ENCODE peak calls at places on chromosome 4, in eight cellular contexts. H is HFF-Myc; X is pancreas; Q is bronchial epithelial cell; Z is CD4-positive, alpha-beta T cell; L is neural crest cell; W is progenitor cell of endocrine pancreas; K is epithelial cell of esophagus. V is an unnamed sample.

GRCh38 chr4:893995-894705 is 38.0 kb downstream of the GAK start:
- DNase-seq in Z (no peak), L (no peak), W (no peak), K (no peak), H (no peak), X (peak), Q (no peak), V (no peak)

GRCh38 chr4:182589100-182589499 is 328.1 kb downstream of the DCTD start:
- DNase-seq in X (no peak), Z (no peak), W (no peak), H (no peak), K (no peak), Q (no peak), L (no peak), V (no peak)

GRCh38 chr4:1900087-1900433 is 28.9 kb downstream of the NSD2 start:
- DNase-seq in L (no peak), W (no peak), Q (no peak), X (no peak), Z (no peak), H (no peak), K (no peak), V (no peak)

GRCh38 chr4:80107374-80107773 is 34.3 kb upstream of the ANTXR2 start:
- DNase-seq in K (no peak), H (no peak), X (no peak), W (no peak), Q (no peak), L (no peak), Z (no peak), V (no peak)

GRCh38 chr4:59412739-59413138 is 1787.4 kb upstream of the ADGRL3 start:
- DNase-seq in W (no peak), K (no peak), Q (no peak), L (no peak), X (no peak), Z (no peak), H (no peak), V (no peak)

GRCh38 chr4:147853706-147854105 is 121.8 kb downstream of the ARHGAP10 start:
- DNase-seq in L (no peak), Z (no peak), Q (no peak), K (no peak), X (no peak), W (no peak), H (peak), V (no peak)

GRCh38 chr4:185011408-185011807 is 6.9 kb upstream of the HELT start:
- DNase-seq in W (peak), K (peak), X (no peak), H (no peak), L (peak), Z (peak), Q (no peak), V (peak)

GRCh38 chr4:162015090-162015489 is 148.7 kb downstream of the FSTL5 start:
- DNase-seq in L (no peak), Q (no peak), W (no peak), H (no peak), Z (no peak), K (peak), X (no peak), V (no peak)

GRCh38 chr4:4663028-4663427 is 121.2 kb upstream of the STX18 start:
- DNase-seq in L (no peak), X (no peak), Z (no peak), K (no peak), W (no peak), Q (no peak), H (no peak), V (no peak)

GRCh38 chr4:48033825-48034413 is 17.3 kb downstream of the NIPAL1 start:
- DNase-seq in X (no peak), W (no peak), Q (peak), Z (peak), K (peak), L (peak), H (no peak), V (peak)

GRCh38 chr4:31620476-31620875 is 900.3 kb downstream of the PCDH7 start:
- DNase-seq in H (no peak), W (no peak), L (no peak), X (no peak), K (peak), Q (peak), Z (no peak), V (no peak)

GRCh38 chr4:163623787-163624186 is 129.3 kb downstream of the TMA16 start:
- DNase-seq in X (no peak), W (no peak), H (no peak), Z (no peak), Q (no peak), L (no peak), K (no peak), V (no peak)

GRCh38 chr4:128847074-128847724 is 37.7 kb downstream of the JADE1 start:
- DNase-seq in L (no peak), Z (no peak), H (no peak), K (peak), W (no peak), X (no peak), Q (peak), V (no peak)

GRCh38 chr4:98722000-98722399 is 63.6 kb upstream of the TSPAN5 start:
- DNase-seq in L (no peak), W (no peak), X (no peak), H (no peak), Q (peak), Z (no peak), K (no peak), V (no peak)

GRCh38 chr4:88792268-88792781 is 94.7 kb upstream of the NAP1L5 start:
- DNase-seq in K (peak), L (no peak), Z (no peak), X (no peak), H (no peak), Q (peak), W (no peak), V (no peak)

GRCh38 chr4:105280338-105280809 is 133.7 kb downstream of the TET2 start:
- DNase-seq in W (no peak), X (no peak), L (no peak), Z (no peak), Q (peak), H (peak), K (peak), V (no peak)

GRCh38 chr4:4595252-4595651 is 53.4 kb upstream of the STX18 start:
- DNase-seq in X (no peak), H (no peak), L (no peak), Q (no peak), Z (no peak), K (no peak), W (no peak), V (no peak)

GRCh38 chr4:1767770-1768366 is 25.2 kb upstream of the FGFR3 start:
- DNase-seq in W (peak), H (no peak), K (peak), Z (no peak), L (peak), X (no peak), Q (peak), V (peak)

GRCh38 chr4:1603413-1604135 is 80.5 kb downstream of the FAM53A start:
- DNase-seq in X (peak), Z (no peak), H (no peak), L (no peak), Q (no peak), W (no peak), K (no peak), V (no peak)

GRCh38 chr4:3248811-3249661 is at the start of gene MSANTD1:
- DNase-seq in Z (no peak), H (peak), L (no peak), K (no peak), X (peak), W (no peak), Q (no peak), V (peak)

GRCh38 chr4:86935833-86936721 is 1.3 kb downstream of the AFF1 start:
- DNase-seq in Z (peak), W (no peak), Q (peak), L (no peak), H (no peak), X (peak), K (peak), V (no peak)

GRCh38 chr4:46392421-46392820 is 2.5 kb upstream of the GABRA2 start:
- DNase-seq in X (no peak), L (no peak), K (peak), H (no peak), Q (peak), W (no peak), Z (no peak), V (no peak)

GRCh38 chr4:8507251-8507570 is 66.6 kb downstream of the TRMT44 start:
- DNase-seq in Q (no peak), Z (no peak), L (no peak), X (no peak), H (no peak), K (no peak), W (no peak), V (no peak)

GRCh38 chr4:176945314-176945713 is 152.6 kb upstream of the VEGFC start:
- DNase-seq in X (no peak), H (no peak), K (no peak), W (no peak), Q (no peak), Z (no peak), L (no peak), V (no peak)
- TF ChIP-seq CTCF in X (no peak), H (no peak), K (no peak), W (no peak), Q (no peak), Z (no peak), L (no peak), V (no peak)

DNA sequence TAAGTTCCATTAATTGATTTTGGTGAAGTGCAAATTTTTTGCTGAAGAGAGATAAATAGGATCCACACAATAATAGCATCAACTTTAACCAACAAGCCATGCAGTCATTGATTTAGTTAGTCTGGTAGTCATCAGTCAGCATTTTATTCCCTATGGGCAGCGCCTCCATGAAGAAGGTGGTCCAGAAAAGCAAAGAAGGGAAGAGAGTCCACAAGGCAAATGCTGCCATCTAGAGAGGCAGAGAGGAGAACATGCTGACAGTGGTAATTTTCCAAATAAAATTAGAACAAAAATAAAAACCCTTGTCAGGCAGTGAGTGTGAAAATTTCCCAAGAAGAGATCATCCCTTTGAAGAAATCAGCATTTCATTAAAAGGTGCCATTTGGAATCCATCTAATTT is 366.7 kb upstream of the FAM241A start:
- DNase-seq in K (no peak), L (no peak), W (no peak), Q (no peak), X (no peak), H (no peak), Z (no peak), V (no peak)
- TF ChIP-seq CTCF in K (peak), L (peak), W (peak), Q (peak), X (no peak), H (peak), Z (no peak), V (peak)

GRCh38 chr4:56112377-56112776 is 163.6 kb downstream of the CEP135 start:
- DNase-seq in W (no peak), Z (no peak), Q (no peak), X (no peak), K (no peak), H (no peak), L (no peak), V (no peak)
- TF ChIP-seq CTCF in W (peak), Z (no peak), Q (no peak), X (no peak), K (no peak), H (no peak), L (no peak), V (peak)

GRCh38 chr4:83013420-83013867 is 2.8 kb upstream of the LIN54 start:
- DNase-seq in Q (no peak), X (no peak), H (no peak), L (no peak), Z (no peak), K (no peak), W (no peak), V (no peak)
- TF ChIP-seq CTCF in Q (no peak), X (no peak), H (no peak), L (no peak), Z (no peak), K (no peak), W (no peak), V (no peak)

GRCh38 chr4:26424838-26425237 is 65.4 kb downstream of the CCKAR start:
- DNase-seq in W (no peak), X (no peak), H (no peak), Z (no peak), K (no peak), L (no peak), Q (no peak), V (no peak)
- TF ChIP-seq CTCF in W (peak), X (no peak), H (no peak), Z (peak), K (no peak), L (peak), Q (no peak), V (no peak)

GRCh38 chr4:123804171-123804721 is 407.7 kb downstream of the SPRY1 start:
- DNase-seq in K (no peak), H (no peak), X (no peak), Z (no peak), L (no peak), Q (no peak), W (no peak), V (no peak)
- TF ChIP-seq CTCF in K (no peak), H (no peak), X (no peak), Z (no peak), L (no peak), Q (no peak), W (no peak), V (no peak)

V was measured in BE2C.